ENCODE peak calls at places on chromosomes 6 and 20, in four cellular contexts. Y is GM12878, D is HepG2, T is K562. K is an unnamed sample.

GRCh38 chr20:47370850-47371782 is 14.6 kb upstream of the ZMYND8 start:
- DNase-seq in Y (no peak), D (peak; percentile 70), T (peak; percentile 64), K (no peak)

GRCh38 chr6:69719602-69720193 is 77.1 kb downstream of the LMBRD1 start:
- DNase-seq in Y (no peak), D (peak; percentile 21), T (peak; percentile 18), K (peak; percentile 11)

GRCh38 chr6:148345578-148345977 is 2.9 kb downstream of the SASH1 start:
- DNase-seq in Y (no peak), D (no peak), T (no peak), K (no peak)

GRCh38 chr6:22717906-22718305 is 148.5 kb downstream of the HDGFL1 start:
- DNase-seq in Y (no peak), D (no peak), T (no peak), K (no peak)

GRCh38 chr6:12548526-12548925 is 168.0 kb upstream of the PHACTR1 start:
- DNase-seq in Y (no peak), D (no peak), T (no peak), K (no peak)

GRCh38 chr6:157314705-157315321 is 8.5 kb downstream of the TMEM242 start:
- DNase-seq in Y (peak; percentile 42), D (peak; percentile 76), T (peak; percentile 79), K (peak; percentile 68)

GRCh38 chr6:76867182-76867581 is 596.1 kb downstream of the HTR1B start:
- DNase-seq in Y (no peak), D (no peak), T (no peak), K (no peak)

GRCh38 chr20:13121840-13122515 is 99.1 kb upstream of the ISM1 start:
- DNase-seq in Y (no peak), D (peak; percentile 94), T (no peak), K (no peak)

GRCh38 chr6:155093430-155093829 is 98.3 kb downstream of the TIAM2 start:
- DNase-seq in Y (no peak), D (no peak), T (no peak), K (no peak)

GRCh38 chr6:149362289-149362688 is 37.8 kb upstream of the SUMO4 start:
- DNase-seq in Y (no peak), D (no peak), T (no peak), K (no peak)

GRCh38 chr6:16964553-16965499 is 137.0 kb upstream of the STMND1 start:
- DNase-seq in Y (peak; percentile 12), D (peak; percentile 67), T (peak; percentile 79), K (peak; percentile 85)

GRCh38 chr6:79710127-79710526 is 79.0 kb downstream of the SH3BGRL2 start:
- DNase-seq in Y (no peak), D (no peak), T (no peak), K (no peak)

DNA sequence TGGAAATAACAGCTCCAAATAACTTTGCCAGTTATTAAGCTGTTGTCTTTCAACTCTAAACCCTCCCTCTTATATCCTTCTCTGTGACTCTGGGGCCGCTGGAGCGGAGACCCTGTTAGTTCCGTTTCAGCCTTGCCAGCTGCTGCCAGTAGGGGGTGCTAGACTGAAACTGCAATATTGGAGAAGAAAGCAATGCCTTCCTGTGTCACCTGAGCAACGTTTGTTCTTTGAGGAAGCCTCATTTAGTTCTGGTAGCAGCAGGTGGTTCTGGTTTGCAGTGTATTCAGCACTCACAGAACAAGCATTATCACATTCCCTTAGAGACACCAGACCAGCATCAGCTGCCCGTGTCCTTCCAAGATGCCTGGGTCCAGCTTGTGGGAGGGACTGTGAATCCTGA is 22.9 kb upstream of the JAG1 start:
- DNase-seq in Y (no peak), D (peak; percentile 34), T (peak; percentile 33), K (peak; percentile 46)
- TF ChIP-seq FOXK2 in Y (no peak), D (no peak), T (no peak), K (no peak)

GRCh38 chr20:8196096-8196495 is 64.0 kb downstream of the PLCB1 start:
- DNase-seq in Y (no peak), D (no peak), T (no peak), K (no peak)
- TF ChIP-seq TARDBP in Y (no peak), D (no peak), T (no peak), K (no peak)

GRCh38 chr6:21665436-21666199 is 72.1 kb downstream of the SOX4 start:
- DNase-seq in Y (no peak), D (no peak), T (no peak), K (no peak)
- TF ChIP-seq FOXK2 in Y (no peak), D (no peak), T (no peak), K (no peak)

GRCh38 chr6:121314407-121315112 is 19.7 kb downstream of the TBC1D32 start:
- DNase-seq in Y (no peak), D (no peak), T (no peak), K (no peak)

GRCh38 chr6:121310495-121310894 is 23.8 kb downstream of the TBC1D32 start:
- DNase-seq in Y (no peak), D (no peak), T (no peak), K (no peak)

GRCh38 chr6:121305957-121306607 is 28.2 kb downstream of the TBC1D32 start:
- DNase-seq in Y (no peak), D (peak; percentile 59), T (peak; percentile 52), K (peak; percentile 38)

GRCh38 chr6:121309768-121310473 is 24.4 kb downstream of the TBC1D32 start:
- DNase-seq in Y (no peak), D (no peak), T (no peak), K (no peak)
- TF ChIP-seq TARDBP in Y (no peak), D (no peak), T (no peak), K (no peak)

GRCh38 chr20:63911171-63911570 is 16.2 kb downstream of the DNAJC5 start:
- DNase-seq in Y (no peak), D (no peak), T (no peak), K (no peak)
- TF ChIP-seq FOXK2 in Y (no peak), D (no peak), T (no peak), K (no peak)

DNA sequence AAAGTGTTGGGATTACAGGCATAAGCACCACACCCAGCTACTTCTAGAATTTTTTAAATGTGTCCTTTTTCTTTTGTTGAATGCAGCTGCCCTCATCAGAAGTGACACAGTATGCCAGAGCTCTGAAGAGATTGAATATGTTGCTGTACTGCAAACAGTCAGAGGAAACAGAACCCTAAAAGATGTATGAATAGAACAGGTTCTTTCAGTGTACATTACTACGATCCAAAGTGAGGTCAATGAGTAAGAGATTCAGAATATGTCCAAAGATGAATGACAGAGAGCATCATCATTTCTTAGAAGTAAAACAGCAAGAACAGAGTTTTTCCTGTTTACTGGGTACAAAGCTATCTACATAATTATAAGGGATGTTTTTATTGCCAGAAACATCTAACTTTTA is 268.5 kb downstream of the NRN1 start:
- DNase-seq in Y (no peak), D (no peak), T (no peak), K (no peak)
- TF ChIP-seq TARDBP in Y (no peak), D (no peak), T (no peak), K (no peak)

DNA sequence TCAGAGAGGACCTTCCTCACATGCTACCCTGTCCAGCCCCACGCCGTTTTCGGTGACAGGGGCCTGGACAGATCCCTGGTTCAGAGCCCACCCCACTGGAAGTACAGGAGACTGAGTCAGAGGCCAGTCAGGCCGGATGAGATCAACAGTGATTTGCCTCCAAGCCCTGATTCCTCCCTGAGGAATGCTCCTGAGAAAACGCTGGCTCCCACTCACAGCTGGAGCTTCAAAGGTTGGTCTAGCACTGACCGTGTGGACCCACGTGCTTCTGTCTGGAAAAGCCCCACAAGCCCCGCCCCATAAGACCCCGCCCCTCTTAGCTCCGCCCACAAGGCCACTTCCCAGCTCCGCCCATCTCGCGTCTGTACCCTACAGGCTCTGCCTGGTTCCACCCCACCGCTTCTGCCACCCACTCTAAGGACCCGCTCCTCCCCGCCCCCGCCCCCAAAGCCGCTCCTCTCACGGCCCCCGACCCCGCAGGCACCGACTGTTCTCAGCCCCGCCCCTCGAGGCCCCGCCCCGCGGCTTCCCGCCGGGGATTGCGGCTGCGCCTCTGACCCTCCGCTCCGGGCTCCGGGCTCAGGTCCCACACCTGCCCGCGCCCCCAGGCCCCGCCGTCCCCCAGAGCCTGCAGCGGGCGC is 64.9 kb upstream of the BHLHE23 start:
- DNase-seq in Y (no peak), D (no peak), T (peak; percentile 38), K (peak; percentile 75)
- TF ChIP-seq FOXK2 in Y (no peak), D (no peak), T (no peak), K (no peak)

GRCh38 chr6:152055517-152055916 is 248.0 kb downstream of the ESR1 start:
- DNase-seq in Y (no peak), D (no peak), T (no peak), K (no peak)

GRCh38 chr6:152062476-152062875 is 255.0 kb downstream of the ESR1 start:
- DNase-seq in Y (no peak), D (no peak), T (no peak), K (no peak)

GRCh38 chr6:152059909-152060308 is 252.4 kb downstream of the ESR1 start:
- DNase-seq in Y (no peak), D (no peak), T (no peak), K (no peak)

GRCh38 chr6:152054441-152054840 is 247.0 kb downstream of the ESR1 start:
- DNase-seq in Y (no peak), D (peak; percentile 43), T (no peak), K (no peak)

DNA sequence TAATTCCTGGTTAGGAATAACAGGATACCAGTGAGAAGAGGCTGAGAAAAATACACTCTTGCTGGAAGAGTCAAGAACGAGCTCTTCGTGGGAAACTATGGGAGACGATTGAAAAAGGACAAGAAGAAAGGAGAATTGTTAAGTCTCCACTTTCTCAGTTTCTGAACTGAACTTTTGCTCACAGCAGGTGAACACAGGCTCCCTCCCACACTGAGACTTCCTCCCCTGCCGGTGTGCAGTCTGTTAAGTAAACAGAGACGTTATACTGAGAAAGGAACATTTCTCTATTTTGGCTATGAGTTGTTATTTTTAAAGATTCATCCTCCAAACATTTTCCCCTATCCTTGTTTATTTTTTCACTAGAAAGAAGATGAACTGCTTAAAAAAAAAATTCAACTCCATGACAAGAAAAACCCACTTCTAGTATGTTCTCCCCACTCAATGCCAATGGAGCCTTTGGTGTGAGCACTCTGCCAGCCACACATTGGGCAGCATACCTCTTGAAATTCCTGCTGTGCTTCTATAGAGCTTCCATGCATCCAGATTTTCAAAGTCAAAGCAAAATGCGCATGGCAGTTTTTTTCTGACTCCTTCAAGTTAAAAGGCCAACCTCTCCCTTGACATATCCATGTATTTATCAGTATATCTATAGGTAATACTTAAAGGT is 250.5 kb downstream of the ESR1 start:
- DNase-seq in Y (no peak), D (no peak), T (no peak), K (no peak)
- TF ChIP-seq TARDBP in Y (no peak), D (no peak), T (no peak), K (no peak)

K was measured in HEK293T.